ENCODE peak calls at places on chromosomes 16 and 17, in four cellular contexts. One of them, this sample, is unnamed.

GRCh38 chr16:81522141-81522701 is 77.6 kb downstream of the CMIP start:
- DNase-seq in bronchial epithelial cell: peak
- DNase-seq in stomach: no peak
- DNase-seq in choroid plexus epithelial cell: no peak
- DNase-seq in this sample: no peak

GRCh38 chr17:73410586-73411329 is 99.0 kb upstream of the CDC42EP4 start:
- DNase-seq in stomach: no peak
- DNase-seq in bronchial epithelial cell: no peak
- DNase-seq in choroid plexus epithelial cell: no peak
- DNase-seq in this sample: no peak

GRCh38 chr17:73953206-73954033 is 250.1 kb upstream of the RPL38 start:
- DNase-seq in stomach: no peak
- DNase-seq in bronchial epithelial cell: no peak
- DNase-seq in choroid plexus epithelial cell: no peak
- DNase-seq in this sample: no peak

GRCh38 chr16:9003763-9004162 is 40.1 kb upstream of the USP7 start:
- DNase-seq in stomach: no peak
- DNase-seq in bronchial epithelial cell: no peak
- DNase-seq in choroid plexus epithelial cell: no peak
- DNase-seq in this sample: no peak

GRCh38 chr17:77840156-77840555 is 118.3 kb upstream of the TNRC6C start:
- DNase-seq in stomach: no peak
- DNase-seq in bronchial epithelial cell: no peak
- DNase-seq in choroid plexus epithelial cell: peak
- DNase-seq in this sample: peak

GRCh38 chr17:70520447-70520846 is 351.1 kb downstream of the KCNJ2 start:
- DNase-seq in stomach: no peak
- DNase-seq in bronchial epithelial cell: peak
- DNase-seq in choroid plexus epithelial cell: no peak
- DNase-seq in this sample: no peak

GRCh38 chr17:42276609-42277341 is 584 bp upstream of the STAT5B start:
- DNase-seq in stomach: peak
- DNase-seq in choroid plexus epithelial cell: peak
- DNase-seq in bronchial epithelial cell: peak
- DNase-seq in this sample: peak

GRCh38 chr17:68822752-68823289 is 132.4 kb downstream of the ABCA8 start:
- DNase-seq in choroid plexus epithelial cell: no peak
- DNase-seq in bronchial epithelial cell: no peak
- DNase-seq in stomach: no peak
- DNase-seq in this sample: no peak

GRCh38 chr17:53950207-53950857 is 127.6 kb downstream of the KIF2B start:
- DNase-seq in bronchial epithelial cell: no peak
- DNase-seq in stomach: no peak
- DNase-seq in choroid plexus epithelial cell: no peak
- DNase-seq in this sample: no peak

GRCh38 chr17:76847031-76847430 is 21.2 kb upstream of the MGAT5B start:
- DNase-seq in stomach: no peak
- DNase-seq in choroid plexus epithelial cell: no peak
- DNase-seq in bronchial epithelial cell: no peak
- DNase-seq in this sample: no peak

GRCh38 chr16:2964416-2965223 is 545 bp downstream of the KREMEN2 start:
- DNase-seq in bronchial epithelial cell: peak
- DNase-seq in choroid plexus epithelial cell: no peak
- DNase-seq in stomach: peak
- DNase-seq in this sample: no peak

GRCh38 chr17:40317345-40317873 is 8.4 kb downstream of the RARA start:
- DNase-seq in bronchial epithelial cell: peak
- DNase-seq in choroid plexus epithelial cell: peak
- DNase-seq in stomach: peak
- DNase-seq in this sample: peak

GRCh38 chr17:65022751-65023421 is 33.7 kb downstream of the GNA13 start:
- DNase-seq in bronchial epithelial cell: peak
- DNase-seq in stomach: no peak
- DNase-seq in choroid plexus epithelial cell: peak
- DNase-seq in this sample: peak

GRCh38 chr16:70751593-70751992 is 49.4 kb downstream of the VAC14 start:
- DNase-seq in choroid plexus epithelial cell: no peak
- DNase-seq in bronchial epithelial cell: no peak
- DNase-seq in stomach: peak
- DNase-seq in this sample: no peak

GRCh38 chr16:67470314-67470713 is 10.6 kb downstream of the ATP6V0D1 start:
- DNase-seq in bronchial epithelial cell: no peak
- DNase-seq in choroid plexus epithelial cell: no peak
- DNase-seq in stomach: peak
- DNase-seq in this sample: no peak

GRCh38 chr17:57940217-57940616 is 15.0 kb downstream of the CUEDC1 start:
- DNase-seq in choroid plexus epithelial cell: no peak
- DNase-seq in bronchial epithelial cell: no peak
- DNase-seq in stomach: no peak
- DNase-seq in this sample: no peak

GRCh38 chr16:58661199-58661830 is 23.3 kb downstream of the SLC38A7 start:
- DNase-seq in bronchial epithelial cell: peak
- DNase-seq in choroid plexus epithelial cell: peak
- DNase-seq in stomach: peak
- DNase-seq in this sample: peak

GRCh38 chr17:44111777-44112176 is 11.7 kb downstream of the HDAC5 start:
- DNase-seq in choroid plexus epithelial cell: no peak
- DNase-seq in bronchial epithelial cell: no peak
- DNase-seq in stomach: no peak
- DNase-seq in this sample: no peak

GRCh38 chr17:17993852-17994251 is 21.2 kb downstream of the DRC3 start:
- DNase-seq in bronchial epithelial cell: no peak
- DNase-seq in choroid plexus epithelial cell: no peak
- DNase-seq in stomach: no peak
- DNase-seq in this sample: no peak

GRCh38 chr16:14501331-14502255 is 128.5 kb downstream of the PARN start:
- DNase-seq in bronchial epithelial cell: peak
- DNase-seq in choroid plexus epithelial cell: peak
- DNase-seq in stomach: peak
- DNase-seq in this sample: peak

DNA sequence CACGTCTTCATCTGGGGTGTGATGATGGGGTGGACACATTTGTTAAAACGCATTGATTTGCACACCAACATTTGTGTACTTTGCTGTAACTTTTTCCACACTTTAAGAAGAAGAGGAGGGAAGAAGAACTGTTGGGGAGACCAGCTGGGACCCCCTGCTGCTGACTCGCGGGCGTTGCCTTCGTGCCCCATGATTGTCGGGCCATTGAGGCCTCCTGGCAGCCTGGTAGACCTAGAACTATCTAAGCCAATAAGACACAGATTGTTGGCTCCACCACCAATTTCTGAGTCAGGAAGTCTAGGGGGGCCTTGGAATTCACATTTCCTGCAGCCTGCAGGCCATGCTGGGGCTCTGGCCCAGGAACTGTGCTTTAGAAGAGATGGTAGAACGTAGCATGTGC is 105.5 kb downstream of the TNFRSF13B start:
- DNase-seq in choroid plexus epithelial cell: no peak
- DNase-seq in stomach: no peak
- DNase-seq in bronchial epithelial cell: no peak
- DNase-seq in this sample: no peak
- TF ChIP-seq CTCF in choroid plexus epithelial cell: no peak
- TF ChIP-seq CTCF in stomach: no peak
- TF ChIP-seq CTCF in bronchial epithelial cell: no peak
- TF ChIP-seq CTCF in this sample: no peak

GRCh38 chr16:52709286-52709685 is 162.3 kb upstream of the TOX3 start:
- DNase-seq in stomach: no peak
- DNase-seq in choroid plexus epithelial cell: no peak
- DNase-seq in bronchial epithelial cell: no peak
- DNase-seq in this sample: no peak
- TF ChIP-seq CTCF in stomach: no peak
- TF ChIP-seq CTCF in choroid plexus epithelial cell: no peak
- TF ChIP-seq CTCF in bronchial epithelial cell: no peak
- TF ChIP-seq CTCF in this sample: no peak

GRCh38 chr17:48013876-48014602 is 23.6 kb downstream of the COPZ2 start:
- DNase-seq in bronchial epithelial cell: no peak
- DNase-seq in choroid plexus epithelial cell: no peak
- DNase-seq in stomach: no peak
- DNase-seq in this sample: no peak

GRCh38 chr17:48014603-48015037 is 23.0 kb downstream of the COPZ2 start:
- DNase-seq in stomach: no peak
- DNase-seq in bronchial epithelial cell: no peak
- DNase-seq in choroid plexus epithelial cell: no peak
- DNase-seq in this sample: no peak

GRCh38 chr17:48010193-48010592 is 27.4 kb downstream of the COPZ2 start:
- DNase-seq in stomach: no peak
- DNase-seq in choroid plexus epithelial cell: no peak
- DNase-seq in bronchial epithelial cell: no peak
- DNase-seq in this sample: no peak

GRCh38 chr17:48012151-48012520 is 25.5 kb downstream of the COPZ2 start:
- DNase-seq in choroid plexus epithelial cell: peak
- DNase-seq in stomach: peak
- DNase-seq in bronchial epithelial cell: no peak
- DNase-seq in this sample: no peak

DNA sequence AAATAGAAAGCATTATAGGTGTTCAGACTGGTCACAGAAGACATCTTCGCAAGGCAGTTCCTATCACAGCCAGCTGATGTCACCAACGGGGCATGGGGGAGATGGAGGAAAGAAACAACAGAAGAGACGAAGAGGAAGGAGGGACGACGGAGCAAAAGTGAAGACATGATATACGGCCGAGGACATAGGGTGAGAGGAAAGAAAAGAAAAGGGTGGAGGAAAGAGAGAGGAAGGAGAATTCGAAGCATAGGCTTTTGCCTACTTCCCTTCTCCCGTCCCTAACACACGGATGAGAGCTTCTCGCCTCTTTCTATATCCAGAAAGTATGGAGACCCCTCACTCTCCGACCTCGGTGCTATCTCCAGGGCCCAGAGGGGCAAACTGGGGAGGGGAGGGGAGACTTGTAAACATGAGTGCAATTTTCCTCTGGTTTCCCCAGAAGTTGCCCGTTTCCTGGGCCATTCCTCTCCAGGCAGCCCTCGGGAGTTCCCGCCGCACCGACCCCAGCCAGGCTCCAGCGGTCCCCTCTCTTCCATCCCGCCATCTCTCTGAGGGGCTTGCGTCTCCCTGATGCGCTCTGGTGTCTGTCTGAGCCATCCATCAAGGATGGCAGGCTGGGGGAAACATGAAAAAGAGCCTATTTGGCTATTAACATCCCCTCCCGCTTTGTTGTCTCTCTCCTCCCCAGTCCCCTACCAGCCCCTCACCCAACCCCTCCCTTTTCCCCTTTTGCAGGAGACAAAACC is 26.0 kb downstream of the COPZ2 start:
- DNase-seq in bronchial epithelial cell: peak
- DNase-seq in choroid plexus epithelial cell: peak
- DNase-seq in stomach: peak
- DNase-seq in this sample: no peak
- TF ChIP-seq CTCF in bronchial epithelial cell: peak
- TF ChIP-seq CTCF in choroid plexus epithelial cell: peak
- TF ChIP-seq CTCF in stomach: peak
- TF ChIP-seq CTCF in this sample: peak

DNA sequence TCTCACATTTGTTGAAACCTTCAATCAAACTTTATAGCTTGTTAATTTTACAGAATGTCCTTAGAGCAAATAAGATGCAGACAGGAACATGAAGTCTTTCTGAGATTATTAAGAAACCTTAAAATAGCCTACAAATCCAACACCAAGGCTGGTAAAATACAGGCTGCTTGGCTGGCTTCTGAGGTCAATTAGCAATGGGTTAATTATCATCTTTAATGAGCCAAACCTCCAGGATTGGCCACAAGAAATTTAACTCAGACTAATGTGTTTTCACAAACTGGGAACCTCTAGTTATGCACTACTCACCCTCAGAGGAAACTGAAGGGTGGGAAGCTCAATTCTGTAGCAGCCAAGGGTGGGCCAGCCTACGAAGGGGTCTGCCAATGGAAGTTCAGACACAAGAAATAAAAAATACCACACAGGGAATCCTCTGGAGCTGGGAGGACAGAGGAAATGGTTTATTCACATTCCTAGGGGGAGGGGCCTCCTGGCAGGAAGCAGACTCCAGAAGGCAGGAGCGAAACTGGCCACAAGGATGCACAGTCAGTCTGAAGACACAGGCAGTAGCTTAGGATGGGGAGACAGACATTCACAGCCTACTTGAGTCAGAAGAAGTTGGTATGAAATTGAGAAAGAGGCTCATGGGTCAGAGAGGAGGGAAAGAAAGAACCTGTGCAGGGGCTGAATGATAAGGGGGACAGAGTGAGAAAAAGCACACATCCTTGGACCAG is 36.1 kb downstream of the HIC1 start:
- DNase-seq in bronchial epithelial cell: peak
- DNase-seq in choroid plexus epithelial cell: peak
- DNase-seq in stomach: no peak
- DNase-seq in this sample: peak
- TF ChIP-seq CTCF in bronchial epithelial cell: peak
- TF ChIP-seq CTCF in choroid plexus epithelial cell: peak
- TF ChIP-seq CTCF in stomach: no peak
- TF ChIP-seq CTCF in this sample: peak

GRCh38 chr16:17921357-17921978 is 415.1 kb downstream of the NPIPA8 start:
- DNase-seq in stomach: no peak
- DNase-seq in choroid plexus epithelial cell: no peak
- DNase-seq in bronchial epithelial cell: peak
- DNase-seq in this sample: no peak
- TF ChIP-seq CTCF in stomach: peak
- TF ChIP-seq CTCF in choroid plexus epithelial cell: peak
- TF ChIP-seq CTCF in bronchial epithelial cell: peak
- TF ChIP-seq CTCF in this sample: no peak

DNA sequence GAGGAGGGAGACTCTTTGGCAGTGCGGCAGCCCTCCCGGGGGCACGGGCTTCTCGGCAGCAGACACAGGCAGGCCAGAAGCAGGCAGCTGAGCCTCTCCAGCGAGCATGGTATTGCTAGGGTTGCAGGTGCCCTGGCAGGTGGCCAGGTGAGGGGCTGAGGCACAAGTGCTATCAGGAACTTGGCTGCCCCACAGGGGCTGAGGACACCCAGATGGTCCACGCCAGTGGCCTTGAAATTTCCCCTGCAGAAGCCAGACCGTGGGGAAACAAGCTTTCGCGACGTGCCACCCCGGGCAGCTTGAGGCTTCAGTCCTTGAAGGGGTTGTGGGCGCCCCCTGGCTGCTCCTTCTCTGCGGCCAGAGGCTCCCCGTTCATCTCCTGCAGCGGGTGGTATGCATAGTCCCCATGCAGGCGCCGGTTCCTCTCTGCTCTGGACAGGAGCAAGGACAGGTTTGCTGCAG is 8.5 kb downstream of the NAGPA start:
- DNase-seq in stomach: peak
- DNase-seq in choroid plexus epithelial cell: peak
- DNase-seq in bronchial epithelial cell: no peak
- DNase-seq in this sample: no peak
- TF ChIP-seq CTCF in stomach: no peak
- TF ChIP-seq CTCF in choroid plexus epithelial cell: peak
- TF ChIP-seq CTCF in bronchial epithelial cell: peak
- TF ChIP-seq CTCF in this sample: peak

This sample was measured in astrocyte of the spinal cord.